ENCODE peak calls at places on chromosomes 6 and 20, in eight cellular contexts. Q, D, T, P, U, K, I and C are unnamed samples.

GRCh38 chr20:57335392-57335791 is 5.8 kb downstream of the SPO11 start:
- DNase-seq in K (no peak), P (no peak), U (peak), T (no peak), D (peak), Q (no peak), I (no peak), C (no peak)

GRCh38 chr6:4607026-4607704 is 169.0 kb upstream of the CDYL start:
- DNase-seq in T (peak), P (peak), I (no peak), Q (peak), U (peak), D (peak), K (no peak), C (peak)

GRCh38 chr6:14664112-14664592 is 546.6 kb downstream of the CD83 start:
- DNase-seq in P (no peak), K (peak), U (no peak), D (no peak), I (no peak), T (peak), Q (no peak), C (no peak)

GRCh38 chr6:27303613-27304272 is 8.3 kb downstream of the POM121L2 start:
- DNase-seq in Q (no peak), D (peak), T (no peak), U (no peak), K (no peak), P (no peak), I (no peak), C (no peak)

GRCh38 chr6:93624408-93624807 is 205.0 kb upstream of the EPHA7 start:
- DNase-seq in K (no peak), T (no peak), U (no peak), Q (no peak), I (no peak), D (no peak), P (no peak), C (peak)

GRCh38 chr6:33116881-33117711 is 41.3 kb downstream of the HLA-DPB1 start:
- DNase-seq in I (no peak), D (peak), U (no peak), K (no peak), P (no peak), Q (no peak), T (no peak), C (no peak)

GRCh38 chr6:158485411-158485810 is 74.5 kb upstream of the TMEM181 start:
- DNase-seq in T (peak), D (no peak), U (no peak), K (no peak), Q (no peak), I (no peak), P (no peak), C (no peak)

GRCh38 chr6:68572525-68572924 is 62.6 kb upstream of the ADGRB3 start:
- DNase-seq in U (peak), Q (no peak), D (peak), P (peak), T (no peak), I (peak), K (no peak), C (peak)

GRCh38 chr6:33080127-33081089 is 4.6 kb downstream of the HLA-DPB1 start:
- DNase-seq in D (peak), P (no peak), K (no peak), U (peak), T (peak), Q (peak), I (peak), C (peak)

GRCh38 chr6:30612213-30612612 is 4.8 kb downstream of the PPP1R10 start:
- DNase-seq in P (no peak), K (no peak), T (peak), I (no peak), U (no peak), D (peak), Q (no peak), C (peak)

GRCh38 chr20:2798814-2799213 is 1.6 kb downstream of the CPXM1 start:
- DNase-seq in I (no peak), K (no peak), D (no peak), T (peak), Q (no peak), P (no peak), U (peak), C (no peak)

GRCh38 chr20:38049800-38050199 is 16.3 kb downstream of the RPRD1B start:
- DNase-seq in Q (no peak), K (no peak), P (peak), T (peak), I (no peak), U (peak), D (peak), C (peak)

GRCh38 chr20:49985157-49985556 is 2.4 kb downstream of the SNAI1 start:
- DNase-seq in Q (no peak), D (no peak), U (no peak), K (no peak), I (no peak), P (no peak), T (no peak), C (no peak)

GRCh38 chr20:3781153-3781910 is at the start of gene SPEF1:
- DNase-seq in D (peak), U (peak), K (no peak), I (no peak), Q (peak), P (peak), T (peak), C (peak)

GRCh38 chr20:58016779-58017178 is 211.7 kb downstream of the ANKRD60 start:
- DNase-seq in U (no peak), Q (no peak), I (no peak), K (no peak), D (no peak), P (no peak), T (no peak), C (no peak)

GRCh38 chr6:98839788-98840361 is 5.5 kb downstream of the POU3F2 start:
- DNase-seq in Q (no peak), K (no peak), T (peak), P (peak), I (no peak), D (no peak), U (peak), C (peak)

GRCh38 chr20:62165762-62166399 is 16.9 kb upstream of the MTG2 start:
- DNase-seq in U (no peak), Q (no peak), T (no peak), I (no peak), D (no peak), P (no peak), K (no peak), C (peak)

GRCh38 chr6:104522533-104522932 is 337.2 kb downstream of the HACE1 start:
- DNase-seq in Q (no peak), I (no peak), K (no peak), U (no peak), T (no peak), P (no peak), D (no peak), C (no peak)

GRCh38 chr6:75922226-75922625 is 150.2 kb downstream of the IMPG1 start:
- DNase-seq in I (no peak), Q (no peak), P (no peak), T (peak), U (peak), K (no peak), D (peak), C (peak)

GRCh38 chr6:5766260-5766659 is 240.5 kb downstream of the NRN1 start:
- DNase-seq in D (no peak), P (no peak), K (no peak), T (no peak), I (no peak), Q (no peak), U (no peak), C (no peak)

GRCh38 chr6:80233262-80233661 is 126.8 kb downstream of the BCKDHB start:
- DNase-seq in U (no peak), I (no peak), P (no peak), D (no peak), K (no peak), Q (no peak), T (no peak), C (no peak)

GRCh38 chr20:57566803-57567459 is 6.0 kb downstream of the PCK1 start:
- DNase-seq in U (no peak), K (no peak), T (no peak), I (no peak), Q (peak), D (no peak), P (no peak), C (no peak)

GRCh38 chr20:62766071-62766450 is 30.2 kb upstream of the MRGBP start:
- DNase-seq in U (no peak), K (no peak), Q (no peak), P (no peak), D (no peak), T (no peak), I (no peak), C (no peak)

GRCh38 chr20:45998761-45999160 is 9.9 kb upstream of the MMP9 start:
- DNase-seq in Q (no peak), U (no peak), T (no peak), D (no peak), I (no peak), P (no peak), K (no peak), C (no peak)

GRCh38 chr20:36830791-36831691 is 44.9 kb upstream of the TLDC2 start:
- DNase-seq in I (no peak), K (no peak), Q (no peak), T (peak), U (no peak), P (no peak), D (no peak), C (peak)

GRCh38 chr6:137967689-137968467 is 100.8 kb downstream of the TNFAIP3 start:
- DNase-seq in D (no peak), K (no peak), Q (no peak), P (no peak), T (no peak), I (no peak), U (no peak), C (peak)

GRCh38 chr20:25389858-25390537 is 637 bp downstream of the ABHD12 start:
- DNase-seq in U (no peak), Q (peak), K (no peak), T (no peak), P (no peak), I (no peak), D (no peak), C (no peak)

GRCh38 chr20:21504323-21504722 is 9.5 kb downstream of the NKX2-2 start:
- DNase-seq in K (no peak), I (no peak), P (no peak), D (no peak), Q (no peak), T (no peak), U (no peak), C (no peak)

GRCh38 chr20:42260216-42260615 is 642.0 kb upstream of the CHD6 start:
- DNase-seq in K (no peak), I (no peak), U (no peak), Q (no peak), P (no peak), D (no peak), T (no peak), C (no peak)

GRCh38 chr6:135221505-135221904 is 40.4 kb downstream of the MYB start:
- DNase-seq in T (no peak), P (no peak), K (no peak), D (no peak), Q (no peak), U (no peak), I (no peak), C (no peak)

GRCh38 chr6:121838842-121839241 is 403.4 kb downstream of the GJA1 start:
- DNase-seq in Q (no peak), P (peak), T (peak), K (no peak), D (peak), I (no peak), U (peak), C (peak)

GRCh38 chr20:5569021-5569420 is 181.2 kb upstream of the SHLD1 start:
- DNase-seq in I (no peak), P (peak), T (peak), Q (peak), K (peak), D (peak), U (peak), C (peak)

GRCh38 chr6:35077713-35078105 is 63.4 kb downstream of the TCP11 start:
- DNase-seq in I (no peak), U (no peak), Q (no peak), T (no peak), D (no peak), P (no peak), K (no peak), C (no peak)

GRCh38 chr20:12406978-12407377 is 489.3 kb downstream of the BTBD3 start:
- DNase-seq in I (no peak), D (no peak), U (no peak), Q (no peak), K (no peak), T (no peak), P (no peak), C (no peak)

GRCh38 chr20:62516345-62516744 is 40.5 kb upstream of the GATA5 start:
- DNase-seq in K (no peak), I (no peak), Q (no peak), P (no peak), D (peak), U (no peak), T (no peak), C (no peak)

GRCh38 chr20:45611054-45611453 is 18.5 kb upstream of the WFDC10A start:
- DNase-seq in P (no peak), Q (no peak), T (peak), I (no peak), D (peak), U (peak), K (no peak), C (peak)

DNA sequence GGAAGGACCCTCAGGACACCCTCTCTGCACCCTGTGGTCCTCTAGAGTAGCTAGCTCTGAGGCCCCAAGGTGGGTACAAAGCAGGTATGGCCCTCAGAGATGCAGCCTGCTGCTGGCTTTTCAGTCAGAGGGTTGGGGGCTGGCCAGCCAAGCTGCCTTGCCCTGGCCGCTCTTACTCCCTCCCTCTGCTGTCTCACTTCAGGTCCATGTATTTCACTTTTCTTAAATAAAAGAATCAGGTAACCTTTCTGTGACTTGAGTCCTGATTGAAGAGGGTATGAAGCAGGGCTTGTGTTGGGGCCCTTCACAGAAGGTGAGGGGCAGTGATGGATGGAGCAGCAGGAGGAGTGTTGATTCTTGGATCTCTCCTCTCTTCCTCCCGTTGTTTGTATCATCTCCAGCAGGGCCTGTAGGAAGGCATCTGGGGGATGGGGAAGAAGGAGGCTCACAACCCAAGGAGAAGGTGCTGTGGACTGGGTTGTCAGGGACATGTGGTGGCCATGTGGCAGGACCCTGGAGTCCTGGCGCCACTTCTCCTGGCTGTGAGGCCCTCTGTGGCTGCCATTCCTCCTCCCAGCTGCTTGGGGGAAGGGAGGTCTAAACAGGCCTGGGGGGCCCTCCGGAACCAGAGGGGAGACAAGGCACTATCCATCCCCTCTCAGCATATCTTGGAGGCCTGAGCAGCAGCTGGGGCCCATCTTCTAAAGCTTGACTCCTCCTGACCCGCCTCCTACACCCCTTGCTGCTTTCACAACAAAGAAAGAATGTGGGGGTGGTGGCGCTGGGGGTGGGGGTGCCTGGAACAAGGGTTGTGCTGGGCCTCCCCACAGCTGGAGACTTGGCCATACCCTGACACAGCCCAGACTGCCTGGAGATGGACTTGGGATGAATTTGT is 1.0 kb upstream of the PTK7 start:
- DNase-seq in I (no peak), U (peak), D (no peak), T (peak), P (no peak), Q (peak), K (no peak), C (peak)
- H3K4me3 ChIP-seq in I (peak), U (peak), D (no peak), T (peak), P (peak), Q (no peak), K (no peak), C (peak)

GRCh38 chr6:3258201-3258600 is 546 bp upstream of the PSMG4 start:
- DNase-seq in T (no peak), P (no peak), K (no peak), Q (no peak), D (no peak), U (no peak), I (no peak), C (no peak)
- H3K4me3 ChIP-seq in T (peak), P (peak), K (peak), Q (peak), D (peak), U (peak), I (no peak), C (peak)

DNA sequence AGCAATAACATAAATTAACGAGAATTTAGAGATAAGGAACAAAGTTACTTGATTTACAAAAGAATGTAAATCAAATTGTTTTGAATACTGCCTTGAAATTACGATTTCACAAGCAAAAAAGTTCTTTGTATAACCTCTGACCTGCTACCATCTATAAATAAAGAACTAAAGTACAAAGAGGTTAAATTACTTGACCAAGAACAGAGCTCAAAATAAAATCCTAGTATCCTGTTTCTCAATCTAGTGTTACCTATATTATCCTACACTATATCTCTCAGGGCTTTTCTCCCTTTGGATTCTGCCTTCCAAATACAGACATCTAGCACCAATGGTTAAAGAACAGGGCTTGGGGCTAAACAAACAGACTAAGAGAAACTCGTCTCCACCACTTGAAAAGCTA is 43.8 kb downstream of the PLN start:
- DNase-seq in D (no peak), T (no peak), Q (no peak), U (no peak), P (no peak), I (no peak), K (no peak), C (no peak)
- H3K4me3 ChIP-seq in D (no peak), T (no peak), Q (no peak), U (no peak), P (no peak), I (no peak), K (no peak), C (no peak)

DNA sequence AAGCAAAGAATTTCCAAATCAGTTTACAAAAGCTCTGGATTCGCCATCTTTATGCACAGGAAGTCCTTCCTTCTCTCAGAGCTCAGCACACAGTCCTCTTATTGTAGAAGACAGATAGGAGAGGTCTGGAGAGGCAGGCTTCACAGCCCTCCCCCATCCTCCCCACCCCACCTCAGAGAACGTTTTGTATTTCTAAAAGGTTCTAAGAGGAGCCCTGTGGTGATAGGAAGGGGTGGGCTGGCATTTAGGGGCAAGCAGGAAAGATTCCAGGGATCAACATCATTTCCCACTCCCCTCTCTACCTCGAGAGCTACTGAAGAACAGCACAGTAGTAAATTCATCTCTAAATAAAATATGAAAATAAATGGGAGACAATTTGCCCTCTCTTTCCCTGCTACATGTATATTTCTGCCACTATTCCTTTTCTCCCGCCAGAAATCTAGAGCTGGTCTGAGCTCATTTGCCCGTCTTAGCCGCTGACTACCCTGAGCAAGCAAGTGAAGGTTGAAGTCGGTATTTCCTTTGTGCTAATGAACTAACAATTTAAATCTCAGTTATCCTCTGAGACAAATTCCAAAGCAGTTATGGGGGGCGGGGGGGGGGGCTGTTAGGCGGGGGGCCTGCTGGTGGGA is 18.8 kb downstream of the TFAP2A start:
- DNase-seq in U (no peak), D (peak), T (no peak), I (no peak), P (no peak), Q (no peak), K (no peak), C (no peak)
- H3K4me3 ChIP-seq in U (no peak), D (no peak), T (no peak), I (no peak), P (no peak), Q (no peak), K (no peak), C (no peak)

DNA sequence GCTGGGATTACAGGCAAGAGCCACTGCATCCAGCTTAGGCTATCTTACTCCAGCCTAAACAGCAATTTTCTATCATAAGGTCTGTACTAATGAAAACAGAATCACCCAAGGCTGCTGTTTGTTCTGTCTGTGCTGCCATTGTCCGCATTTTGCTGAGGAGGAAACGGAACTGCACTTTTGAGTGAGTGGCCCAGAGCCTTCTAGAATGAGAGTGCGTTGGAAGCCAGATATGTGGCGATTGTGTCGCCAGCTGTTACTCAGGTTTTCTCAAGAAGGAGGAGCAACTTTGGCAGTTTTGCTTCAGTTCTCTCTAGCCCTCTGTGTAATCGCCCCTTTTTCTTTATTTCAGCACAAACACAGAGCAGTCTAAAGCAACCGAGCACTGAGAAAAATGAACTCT is 18.3 kb downstream of the PRDM1 start:
- DNase-seq in D (no peak), P (no peak), K (no peak), T (no peak), Q (no peak), I (no peak), U (no peak), C (no peak)
- H3K4me3 ChIP-seq in D (no peak), P (no peak), K (no peak), T (no peak), Q (no peak), I (no peak), U (no peak), C (no peak)